ENCODE peak calls at places on chromosomes 16 and 17, in six cellular contexts. D is K562, F is A549, G is HepG2, H is endothelial cell of umbilical vein, M is GM12878. P is an unnamed sample.
A peak's percentile ranks its signal among the peaks of the same experiment; 100 is the strongest.

GRCh38 chr16:86739808-86740207 is 161.5 kb downstream of the FOXL1 start:
- DNase-seq in D (no peak), F (no peak), G (no peak), H (no peak), M (no peak), P (no peak)

GRCh38 chr16:27402964-27403600 is 1.1 kb downstream of the IL21R start:
- DNase-seq in D (no peak), F (no peak), G (no peak), H (no peak), M (no peak), P (no peak)

GRCh38 chr16:74297296-74297665 is 667 bp downstream of the PSMD7 start:
- DNase-seq in D (peak; percentile 66), F (peak; percentile 61), G (peak; percentile 24), H (peak; percentile 36), M (no peak), P (peak; percentile 38)

GRCh38 chr16:80788016-80788415 is 16.4 kb downstream of the CDYL2 start:
- DNase-seq in D (no peak), F (no peak), G (no peak), H (no peak), M (no peak), P (no peak)

GRCh38 chr17:17421346-17422216 is 55.2 kb upstream of the MED9 start:
- DNase-seq in D (no peak), F (no peak), G (no peak), H (no peak), M (no peak), P (no peak)

GRCh38 chr17:82112866-82113390 is 14.9 kb upstream of the FASN start:
- DNase-seq in D (no peak), F (no peak), G (no peak), H (no peak), M (no peak), P (no peak)

GRCh38 chr17:65360961-65361552 is 200.4 kb downstream of the AXIN2 start:
- DNase-seq in D (no peak), F (no peak), G (no peak), H (no peak), M (no peak), P (no peak)

GRCh38 chr17:10617120-10617505 is 40.0 kb downstream of the MYH3 start:
- DNase-seq in D (no peak), F (no peak), G (no peak), H (no peak), M (no peak), P (no peak)

GRCh38 chr16:15466131-15466530 is 31.7 kb downstream of the BMERB1 start:
- DNase-seq in D (no peak), F (no peak), G (no peak), H (no peak), M (no peak), P (no peak)

GRCh38 chr16:29710227-29711219 is 31.5 kb downstream of the QPRT start:
- DNase-seq in D (peak; percentile 77), F (peak; percentile 73), G (peak; percentile 75), H (peak; percentile 60), M (no peak), P (peak; percentile 80)

GRCh38 chr16:47636501-47637090 is 175.5 kb downstream of the PHKB start:
- DNase-seq in D (no peak), F (no peak), G (no peak), H (no peak), M (no peak), P (no peak)

GRCh38 chr17:47978324-47978723 is 7.4 kb downstream of the CDK5RAP3 start:
- DNase-seq in D (peak; percentile 76), F (peak; percentile 93), G (peak; percentile 51), H (peak; percentile 48), M (no peak), P (peak; percentile 68)

GRCh38 chr17:35242158-35242804 is 591 bp upstream of the SLFN5 start:
- DNase-seq in D (no peak), F (peak; percentile 94), G (peak; percentile 53), H (peak; percentile 56), M (no peak), P (peak; percentile 61)
- TF ChIP-seq CTCF in D (no peak), F (no peak), G (peak; percentile 21), H (peak; percentile 12), M (peak; percentile 57), P (peak; percentile 6)

DNA sequence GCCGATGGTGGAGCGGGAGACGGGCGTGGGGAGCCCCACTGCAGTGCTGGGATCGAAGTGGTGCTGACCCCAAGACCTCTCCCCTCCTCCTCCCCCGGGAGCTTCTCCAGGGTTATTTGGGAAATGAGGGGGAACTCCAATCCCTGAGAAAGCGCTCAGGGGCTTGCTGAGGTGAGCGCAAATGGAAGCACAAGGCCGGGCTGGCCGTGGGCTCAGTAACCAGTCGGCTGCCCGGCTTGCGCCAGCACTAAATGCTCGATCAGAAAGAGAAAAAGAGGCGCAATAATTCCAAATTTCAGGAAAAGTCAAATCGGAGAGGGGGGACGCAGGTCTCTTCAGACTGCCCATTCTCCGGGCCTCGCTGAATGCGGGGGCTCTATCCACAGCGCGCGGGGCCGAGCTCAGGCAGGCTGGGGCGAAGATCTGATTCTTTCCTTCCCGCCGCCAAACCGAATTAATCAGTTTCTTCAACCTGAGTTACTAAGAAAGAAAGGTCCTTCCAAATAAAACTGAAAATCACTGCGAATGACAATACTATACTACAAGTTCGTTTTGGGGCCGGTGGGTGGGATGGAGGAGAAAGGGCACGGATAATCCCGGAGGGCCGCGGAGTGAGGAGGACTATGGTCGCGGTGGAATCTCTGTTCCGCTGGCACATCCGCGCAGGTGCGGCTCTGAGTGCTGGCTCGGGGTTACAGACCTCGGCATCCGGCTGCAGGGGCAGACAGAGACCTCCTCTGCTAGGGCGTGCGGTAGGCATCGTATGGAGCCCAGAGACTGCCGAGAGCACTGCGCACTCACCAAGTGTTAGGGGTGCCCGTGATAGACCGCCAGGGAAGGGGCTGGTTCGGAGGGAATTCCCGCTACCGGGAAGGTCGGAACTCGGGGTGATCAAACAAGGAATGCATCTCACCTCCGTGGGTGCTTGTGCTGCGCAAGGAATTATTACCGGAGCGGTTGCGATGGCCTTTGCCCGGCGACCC is 4.2 kb upstream of the DLX4 start:
- DNase-seq in D (no peak), F (no peak), G (no peak), H (no peak), M (no peak), P (no peak)
- TF ChIP-seq MAX in D (no peak), F (no peak), G (no peak), H (no peak), M (no peak), P (no peak)

DNA sequence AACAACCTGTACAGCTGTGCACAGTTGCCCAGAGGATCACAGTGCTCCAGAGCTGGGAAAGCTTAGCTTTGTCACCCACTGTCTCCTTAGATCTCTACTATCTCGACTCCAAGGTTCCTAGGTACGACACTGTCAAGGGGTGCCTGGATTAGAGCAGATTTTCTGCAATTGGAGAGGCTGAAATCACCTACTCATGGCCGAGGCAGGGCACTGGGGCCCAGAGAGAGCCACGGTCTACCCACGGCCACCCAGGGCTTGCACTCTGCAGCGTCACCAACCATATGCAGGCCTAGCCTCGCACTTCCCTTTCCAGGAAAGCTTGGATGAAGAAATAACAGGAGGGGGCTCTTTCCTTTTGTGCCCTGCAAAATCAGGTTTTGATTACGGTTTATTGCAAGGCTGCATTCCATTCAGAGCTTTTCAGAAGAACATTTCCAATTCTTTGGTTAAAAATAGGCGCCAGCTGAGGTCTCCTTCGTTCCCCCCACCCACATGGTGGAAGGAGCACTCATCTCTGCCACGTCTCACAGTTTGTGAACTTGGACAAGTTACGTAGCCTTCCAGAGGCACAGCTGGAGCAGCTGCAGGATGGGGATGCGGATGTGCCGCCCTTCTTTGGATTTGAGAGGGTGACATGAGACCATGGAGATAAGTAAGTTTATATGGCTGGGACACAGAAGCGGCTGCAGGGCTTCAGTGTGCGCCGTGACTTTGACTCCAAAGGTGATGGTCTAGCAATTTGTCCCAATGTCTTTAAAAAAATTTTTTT is 80.0 kb downstream of the IRX5 start:
- DNase-seq in D (no peak), F (no peak), G (no peak), H (no peak), M (no peak), P (no peak)
- TF ChIP-seq MYC in D (no peak), F (no peak), G (no peak), H (no peak), M (no peak), P (no peak)

GRCh38 chr16:747978-748746 is 7.4 kb upstream of the CIAO3 start:
- DNase-seq in D (no peak), F (no peak), G (no peak), H (no peak), M (no peak), P (no peak)

GRCh38 chr16:749010-749409 is 8.2 kb upstream of the CIAO3 start:
- DNase-seq in D (no peak), F (no peak), G (no peak), H (no peak), M (no peak), P (no peak)

GRCh38 chr16:743794-744500 is 3.1 kb upstream of the CIAO3 start:
- DNase-seq in D (no peak), F (no peak), G (no peak), H (no peak), M (no peak), P (no peak)

GRCh38 chr16:746637-747036 is 5.8 kb upstream of the CIAO3 start:
- DNase-seq in D (no peak), F (no peak), G (no peak), H (no peak), M (no peak), P (no peak)

GRCh38 chr16:745739-746138 is 4.9 kb upstream of the CIAO3 start:
- DNase-seq in D (peak; percentile 73), F (peak; percentile 63), G (no peak), H (no peak), M (no peak), P (no peak)
- TF ChIP-seq CTCF in D (peak; percentile 67), F (peak; percentile 60), G (peak; percentile 80), H (no peak), M (peak; percentile 24), P (no peak)

GRCh38 chr17:39064814-39065213 is 86.6 kb downstream of the PLXDC1 start:
- DNase-seq in D (no peak), F (no peak), G (no peak), H (no peak), M (no peak), P (no peak)

GRCh38 chr17:39064374-39064773 is 87.1 kb downstream of the PLXDC1 start:
- DNase-seq in D (no peak), F (no peak), G (no peak), H (no peak), M (no peak), P (no peak)

GRCh38 chr17:39058524-39058923 is 91.3 kb upstream of the FBXO47 start:
- DNase-seq in D (no peak), F (no peak), G (no peak), H (no peak), M (no peak), P (no peak)

GRCh38 chr17:39062846-39063680 is 88.4 kb downstream of the PLXDC1 start:
- DNase-seq in D (no peak), F (no peak), G (no peak), H (no peak), M (no peak), P (no peak)

GRCh38 chr17:39063681-39064069 is 87.8 kb downstream of the PLXDC1 start:
- DNase-seq in D (no peak), F (no peak), G (no peak), H (no peak), M (no peak), P (no peak)
- TF ChIP-seq MAX in D (no peak), F (no peak), G (no peak), H (no peak), M (no peak), P (no peak)

P was measured in NB4.